ENCODE peak calls at places on chromosome 4, in six cellular contexts. One of them, this sample, is unnamed.

GRCh38 chr4:10069065-10069626 is 47.5 kb downstream of the WDR1 start:
- DNase-seq in uterus: no peak
- DNase-seq in K562: no peak
- DNase-seq in heart left ventricle: no peak
- DNase-seq in right lobe of liver: no peak
- DNase-seq in testis: no peak
- DNase-seq in this sample: no peak

GRCh38 chr4:65310586-65310985 is 359.7 kb downstream of the EPHA5 start:
- DNase-seq in uterus: no peak
- DNase-seq in K562: no peak
- DNase-seq in heart left ventricle: no peak
- DNase-seq in right lobe of liver: no peak
- DNase-seq in testis: no peak
- DNase-seq in this sample: no peak

GRCh38 chr4:121484633-121485032 is 103.8 kb upstream of the QRFPR start:
- DNase-seq in uterus: peak
- DNase-seq in K562: peak
- DNase-seq in heart left ventricle: no peak
- DNase-seq in right lobe of liver: peak
- DNase-seq in testis: peak
- DNase-seq in this sample: peak

GRCh38 chr4:147060171-147060931 is 114.7 kb upstream of the TTC29 start:
- DNase-seq in uterus: no peak
- DNase-seq in K562: no peak
- DNase-seq in heart left ventricle: no peak
- DNase-seq in right lobe of liver: no peak
- DNase-seq in testis: peak
- DNase-seq in this sample: no peak

GRCh38 chr4:9691221-9692065 is 90.0 kb upstream of the DRD5 start:
- DNase-seq in uterus: peak
- DNase-seq in K562: peak
- DNase-seq in heart left ventricle: peak
- DNase-seq in right lobe of liver: peak
- DNase-seq in testis: peak
- DNase-seq in this sample: peak

GRCh38 chr4:119106036-119107000 is 29.3 kb upstream of the MYOZ2 start:
- DNase-seq in uterus: no peak
- DNase-seq in K562: no peak
- DNase-seq in heart left ventricle: no peak
- DNase-seq in right lobe of liver: no peak
- DNase-seq in testis: no peak
- DNase-seq in this sample: no peak

GRCh38 chr4:183950536-183950935 is 45.4 kb downstream of the STOX2 start:
- DNase-seq in uterus: no peak
- DNase-seq in K562: no peak
- DNase-seq in heart left ventricle: no peak
- DNase-seq in right lobe of liver: no peak
- DNase-seq in testis: no peak
- DNase-seq in this sample: no peak

GRCh38 chr4:117455088-117455487 is 369.7 kb upstream of the TRAM1L1 start:
- DNase-seq in uterus: no peak
- DNase-seq in K562: no peak
- DNase-seq in heart left ventricle: no peak
- DNase-seq in right lobe of liver: no peak
- DNase-seq in testis: no peak
- DNase-seq in this sample: no peak

GRCh38 chr4:40480291-40480690 is 145.2 kb downstream of the CHRNA9 start:
- DNase-seq in uterus: no peak
- DNase-seq in K562: no peak
- DNase-seq in heart left ventricle: no peak
- DNase-seq in right lobe of liver: no peak
- DNase-seq in testis: no peak
- DNase-seq in this sample: no peak

GRCh38 chr4:90060039-90060438 is 67.2 kb upstream of the CCSER1 start:
- DNase-seq in uterus: no peak
- DNase-seq in K562: no peak
- DNase-seq in heart left ventricle: no peak
- DNase-seq in right lobe of liver: no peak
- DNase-seq in testis: no peak
- DNase-seq in this sample: no peak

GRCh38 chr4:143728171-143728570 is 27.7 kb upstream of the FREM3 start:
- DNase-seq in uterus: no peak
- DNase-seq in K562: no peak
- DNase-seq in heart left ventricle: no peak
- DNase-seq in right lobe of liver: no peak
- DNase-seq in testis: no peak
- DNase-seq in this sample: no peak

GRCh38 chr4:119659576-119659975 is 31.0 kb upstream of the PDE5A start:
- DNase-seq in uterus: no peak
- DNase-seq in K562: no peak
- DNase-seq in heart left ventricle: no peak
- DNase-seq in right lobe of liver: no peak
- DNase-seq in testis: no peak
- DNase-seq in this sample: no peak

GRCh38 chr4:13907255-13907751 is 279.8 kb upstream of the BOD1L1 start:
- DNase-seq in uterus: no peak
- DNase-seq in K562: no peak
- DNase-seq in heart left ventricle: no peak
- DNase-seq in right lobe of liver: no peak
- DNase-seq in testis: no peak
- DNase-seq in this sample: no peak

GRCh38 chr4:40953253-40954118 is 203.7 kb downstream of the NSUN7 start:
- DNase-seq in uterus: no peak
- DNase-seq in K562: no peak
- DNase-seq in heart left ventricle: peak
- DNase-seq in right lobe of liver: no peak
- DNase-seq in testis: peak
- DNase-seq in this sample: no peak

GRCh38 chr4:10898072-10898471 is 213.5 kb upstream of the CLNK start:
- DNase-seq in uterus: no peak
- DNase-seq in K562: no peak
- DNase-seq in heart left ventricle: no peak
- DNase-seq in right lobe of liver: no peak
- DNase-seq in testis: peak
- DNase-seq in this sample: no peak

GRCh38 chr4:5963611-5964010 is 54.6 kb downstream of the C4orf50 start:
- DNase-seq in uterus: no peak
- DNase-seq in K562: no peak
- DNase-seq in heart left ventricle: no peak
- DNase-seq in right lobe of liver: no peak
- DNase-seq in testis: no peak
- DNase-seq in this sample: no peak

GRCh38 chr4:90977726-90978125 is 850.5 kb downstream of the CCSER1 start:
- DNase-seq in uterus: no peak
- DNase-seq in K562: no peak
- DNase-seq in heart left ventricle: no peak
- DNase-seq in right lobe of liver: no peak
- DNase-seq in testis: no peak
- DNase-seq in this sample: no peak

GRCh38 chr4:109589119-109589518 is 29.1 kb downstream of the MCUB start:
- DNase-seq in uterus: no peak
- DNase-seq in K562: no peak
- DNase-seq in heart left ventricle: no peak
- DNase-seq in right lobe of liver: no peak
- DNase-seq in testis: no peak
- DNase-seq in this sample: no peak

GRCh38 chr4:19349416-19349815 is 902.3 kb upstream of the SLIT2 start:
- DNase-seq in uterus: no peak
- DNase-seq in K562: no peak
- DNase-seq in heart left ventricle: no peak
- DNase-seq in right lobe of liver: no peak
- DNase-seq in testis: no peak
- DNase-seq in this sample: no peak

GRCh38 chr4:53489279-53489889 is 101.9 kb downstream of the LNX1 start:
- DNase-seq in uterus: no peak
- DNase-seq in K562: peak
- DNase-seq in heart left ventricle: no peak
- DNase-seq in right lobe of liver: no peak
- DNase-seq in testis: no peak
- DNase-seq in this sample: no peak

GRCh38 chr4:74456056-74456744 is 11.3 kb downstream of the AREG start:
- DNase-seq in uterus: no peak
- DNase-seq in K562: no peak
- DNase-seq in heart left ventricle: no peak
- DNase-seq in right lobe of liver: no peak
- DNase-seq in testis: no peak
- DNase-seq in this sample: no peak

GRCh38 chr4:38278255-38278654 is 318.1 kb downstream of the PTTG2 start:
- DNase-seq in uterus: no peak
- DNase-seq in K562: no peak
- DNase-seq in heart left ventricle: no peak
- DNase-seq in right lobe of liver: no peak
- DNase-seq in testis: peak
- DNase-seq in this sample: no peak

GRCh38 chr4:87589531-87589930 is 18.8 kb upstream of the DSPP start:
- DNase-seq in uterus: no peak
- DNase-seq in K562: no peak
- DNase-seq in heart left ventricle: no peak
- DNase-seq in right lobe of liver: no peak
- DNase-seq in testis: no peak
- DNase-seq in this sample: no peak

GRCh38 chr4:124486423-124486822 is 226.1 kb downstream of the ANKRD50 start:
- DNase-seq in uterus: no peak
- DNase-seq in K562: no peak
- DNase-seq in heart left ventricle: no peak
- DNase-seq in right lobe of liver: no peak
- DNase-seq in testis: no peak
- DNase-seq in this sample: no peak

GRCh38 chr4:12179264-12179616 is 750.5 kb upstream of the HS3ST1 start:
- DNase-seq in uterus: peak
- DNase-seq in K562: no peak
- DNase-seq in heart left ventricle: peak
- DNase-seq in right lobe of liver: no peak
- DNase-seq in testis: peak
- DNase-seq in this sample: no peak

GRCh38 chr4:41535911-41536361 is 2.0 kb upstream of the LIMCH1 start:
- DNase-seq in uterus: no peak
- DNase-seq in K562: no peak
- DNase-seq in heart left ventricle: no peak
- DNase-seq in right lobe of liver: no peak
- DNase-seq in testis: no peak
- DNase-seq in this sample: no peak

GRCh38 chr4:152618971-152619370 is 60.8 kb downstream of the TMEM154 start:
- DNase-seq in uterus: no peak
- DNase-seq in K562: no peak
- DNase-seq in heart left ventricle: no peak
- DNase-seq in right lobe of liver: no peak
- DNase-seq in testis: no peak
- DNase-seq in this sample: no peak

GRCh38 chr4:4254179-4254578 is 6.2 kb upstream of the TMEM128 start:
- DNase-seq in uterus: no peak
- DNase-seq in K562: no peak
- DNase-seq in heart left ventricle: no peak
- DNase-seq in right lobe of liver: no peak
- DNase-seq in testis: no peak
- DNase-seq in this sample: no peak

GRCh38 chr4:90185416-90185815 is 58.2 kb downstream of the CCSER1 start:
- DNase-seq in uterus: no peak
- DNase-seq in K562: no peak
- DNase-seq in heart left ventricle: no peak
- DNase-seq in right lobe of liver: no peak
- DNase-seq in testis: no peak
- DNase-seq in this sample: no peak

GRCh38 chr4:7159923-7160322 is 32.4 kb upstream of the SORCS2 start:
- DNase-seq in uterus: no peak
- DNase-seq in K562: no peak
- DNase-seq in heart left ventricle: no peak
- DNase-seq in right lobe of liver: no peak
- DNase-seq in testis: no peak
- DNase-seq in this sample: no peak

GRCh38 chr4:1241466-1241935 is 7.4 kb downstream of the CTBP1 start:
- DNase-seq in uterus: no peak
- DNase-seq in K562: no peak
- DNase-seq in heart left ventricle: no peak
- DNase-seq in right lobe of liver: peak
- DNase-seq in testis: no peak
- DNase-seq in this sample: no peak
- TF ChIP-seq POLR2A in uterus: no peak
- TF ChIP-seq POLR2A in K562: no peak
- TF ChIP-seq POLR2A in heart left ventricle: no peak
- TF ChIP-seq POLR2A in right lobe of liver: no peak
- TF ChIP-seq POLR2A in testis: no peak
- TF ChIP-seq POLR2A in this sample: no peak

GRCh38 chr4:151129801-151130200 is 30.4 kb downstream of the RPS3A start:
- DNase-seq in uterus: no peak
- DNase-seq in K562: no peak
- DNase-seq in heart left ventricle: no peak
- DNase-seq in right lobe of liver: no peak
- DNase-seq in testis: no peak
- DNase-seq in this sample: no peak
- TF ChIP-seq POLR2A in uterus: no peak
- TF ChIP-seq POLR2A in K562: no peak
- TF ChIP-seq POLR2A in heart left ventricle: no peak
- TF ChIP-seq POLR2A in right lobe of liver: no peak
- TF ChIP-seq POLR2A in testis: no peak
- TF ChIP-seq POLR2A in this sample: no peak

GRCh38 chr4:94410678-94411206 is 41.0 kb upstream of the PDLIM5 start:
- DNase-seq in uterus: peak
- DNase-seq in K562: no peak
- DNase-seq in heart left ventricle: peak
- DNase-seq in right lobe of liver: peak
- DNase-seq in testis: peak
- DNase-seq in this sample: no peak
- TF ChIP-seq POLR2A in uterus: no peak
- TF ChIP-seq POLR2A in K562: no peak
- TF ChIP-seq POLR2A in heart left ventricle: no peak
- TF ChIP-seq POLR2A in right lobe of liver: peak
- TF ChIP-seq POLR2A in testis: no peak
- TF ChIP-seq POLR2A in this sample: no peak

GRCh38 chr4:81081156-81081555 is 50.6 kb downstream of the BMP3 start:
- DNase-seq in uterus: no peak
- DNase-seq in K562: no peak
- DNase-seq in heart left ventricle: no peak
- DNase-seq in right lobe of liver: no peak
- DNase-seq in testis: no peak
- DNase-seq in this sample: no peak

GRCh38 chr4:81084624-81085023 is 54.1 kb downstream of the BMP3 start:
- DNase-seq in uterus: no peak
- DNase-seq in K562: no peak
- DNase-seq in heart left ventricle: no peak
- DNase-seq in right lobe of liver: no peak
- DNase-seq in testis: no peak
- DNase-seq in this sample: no peak

GRCh38 chr4:81084029-81084428 is 53.5 kb downstream of the BMP3 start:
- DNase-seq in uterus: no peak
- DNase-seq in K562: no peak
- DNase-seq in heart left ventricle: no peak
- DNase-seq in right lobe of liver: no peak
- DNase-seq in testis: no peak
- DNase-seq in this sample: no peak

GRCh38 chr4:81085979-81086378 is 55.5 kb downstream of the BMP3 start:
- DNase-seq in uterus: no peak
- DNase-seq in K562: no peak
- DNase-seq in heart left ventricle: no peak
- DNase-seq in right lobe of liver: no peak
- DNase-seq in testis: no peak
- DNase-seq in this sample: no peak

GRCh38 chr4:81085291-81085690 is 54.8 kb downstream of the BMP3 start:
- DNase-seq in uterus: no peak
- DNase-seq in K562: no peak
- DNase-seq in heart left ventricle: no peak
- DNase-seq in right lobe of liver: no peak
- DNase-seq in testis: no peak
- DNase-seq in this sample: no peak
- TF ChIP-seq POLR2A in uterus: no peak
- TF ChIP-seq POLR2A in K562: no peak
- TF ChIP-seq POLR2A in heart left ventricle: no peak
- TF ChIP-seq POLR2A in right lobe of liver: no peak
- TF ChIP-seq POLR2A in testis: no peak
- TF ChIP-seq POLR2A in this sample: no peak

GRCh38 chr4:98929341-98930267 is 671 bp upstream of the EIF4E start:
- DNase-seq in uterus: peak
- DNase-seq in K562: peak
- DNase-seq in heart left ventricle: peak
- DNase-seq in right lobe of liver: peak
- DNase-seq in testis: peak
- DNase-seq in this sample: peak
- TF ChIP-seq POLR2A in uterus: no peak
- TF ChIP-seq POLR2A in K562: peak
- TF ChIP-seq POLR2A in heart left ventricle: no peak
- TF ChIP-seq POLR2A in right lobe of liver: peak
- TF ChIP-seq POLR2A in testis: no peak
- TF ChIP-seq POLR2A in this sample: peak

This sample was measured in erythroblast.